ENCODE peak calls at places on chromosomes 3 and 15, in six cellular contexts. V, K, E, A, J and D are unnamed samples.

GRCh38 chr3:13019243-13019701 is 54.0 kb downstream of the IQSEC1 start:
- DNase-seq in V (no peak), K (peak), E (peak), A (peak), J (no peak), D (no peak)

GRCh38 chr3:160968731-160969130 is 136.4 kb downstream of the B3GALNT1 start:
- DNase-seq in V (no peak), K (no peak), E (no peak), A (no peak), J (no peak), D (no peak)

GRCh38 chr3:141266797-141267555 is 35.4 kb downstream of the PXYLP1 start:
- DNase-seq in V (no peak), K (no peak), E (no peak), A (no peak), J (no peak), D (no peak)

GRCh38 chr3:124409650-124410275 is 320.5 kb upstream of the UMPS start:
- DNase-seq in V (no peak), K (no peak), E (no peak), A (no peak), J (no peak), D (no peak)

GRCh38 chr3:49785565-49786356 is 581 bp downstream of the IP6K1 start:
- DNase-seq in V (peak), K (peak), E (peak), A (no peak), J (peak), D (peak)

GRCh38 chr15:84985158-84985557 is 3.5 kb downstream of the PDE8A start:
- DNase-seq in V (no peak), K (no peak), E (no peak), A (no peak), J (no peak), D (no peak)

GRCh38 chr3:15345051-15345607 is 12.7 kb upstream of the SH3BP5 start:
- DNase-seq in V (no peak), K (no peak), E (no peak), A (no peak), J (no peak), D (no peak)

GRCh38 chr3:176814252-176814651 is 383.0 kb downstream of the TBL1XR1 start:
- DNase-seq in V (peak), K (peak), E (peak), A (no peak), J (peak), D (no peak)

GRCh38 chr3:124886168-124887051 is 755 bp downstream of the ITGB5 start:
- DNase-seq in V (peak), K (peak), E (peak), A (peak), J (peak), D (no peak)

GRCh38 chr15:94083467-94083991 is 147.8 kb upstream of the MCTP2 start:
- DNase-seq in V (no peak), K (peak), E (no peak), A (no peak), J (no peak), D (peak)

GRCh38 chr3:27758083-27758482 is 36.0 kb upstream of the EOMES start:
- DNase-seq in V (no peak), K (no peak), E (no peak), A (peak), J (no peak), D (no peak)

GRCh38 chr15:73568881-73569280 is 64.3 kb downstream of the NPTN start:
- DNase-seq in V (no peak), K (no peak), E (no peak), A (no peak), J (no peak), D (no peak)

GRCh38 chr3:69932087-69932486 is 67.4 kb upstream of the SAMMSON start:
- DNase-seq in V (no peak), K (no peak), E (peak), A (no peak), J (no peak), D (no peak)

GRCh38 chr15:89203705-89204273 is 17.6 kb downstream of the RLBP1 start:
- DNase-seq in V (no peak), K (no peak), E (no peak), A (no peak), J (no peak), D (no peak)

GRCh38 chr15:80003171-80003570 is 32.2 kb upstream of the BCL2A1 start:
- DNase-seq in V (no peak), K (no peak), E (no peak), A (peak), J (no peak), D (no peak)

GRCh38 chr3:24351779-24352469 is 142.7 kb downstream of the THRB start:
- DNase-seq in V (peak), K (peak), E (peak), A (no peak), J (no peak), D (no peak)

GRCh38 chr3:190183121-190183520 is 62.4 kb upstream of the P3H2 start:
- DNase-seq in V (no peak), K (no peak), E (no peak), A (no peak), J (no peak), D (peak)

GRCh38 chr3:113771993-113772392 is 25.2 kb downstream of the ATP6V1A start:
- DNase-seq in V (no peak), K (no peak), E (no peak), A (no peak), J (no peak), D (no peak)

GRCh38 chr3:100047455-100048141 is 66.7 kb downstream of the FILIP1L start:
- DNase-seq in V (no peak), K (no peak), E (no peak), A (no peak), J (no peak), D (no peak)

GRCh38 chr3:195558602-195559001 is 15.5 kb upstream of the PPP1R2 start:
- DNase-seq in V (no peak), K (no peak), E (peak), A (no peak), J (peak), D (no peak)

GRCh38 chr3:127210654-127210943 is 17.7 kb downstream of the PRR23E start:
- DNase-seq in V (no peak), K (no peak), E (no peak), A (no peak), J (no peak), D (no peak)

GRCh38 chr3:87397210-87397609 is 120.8 kb upstream of the POU1F1 start:
- DNase-seq in V (no peak), K (no peak), E (no peak), A (no peak), J (no peak), D (no peak)

GRCh38 chr15:29924750-29925149 is 102.5 kb upstream of the TJP1 start:
- DNase-seq in V (no peak), K (no peak), E (no peak), A (no peak), J (peak), D (no peak)

GRCh38 chr3:29331830-29332637 is 51.2 kb downstream of the RBMS3 start:
- DNase-seq in V (no peak), K (no peak), E (no peak), A (no peak), J (no peak), D (no peak)

GRCh38 chr3:65030847-65031463 is 343.2 kb upstream of the ADAMTS9 start:
- DNase-seq in V (no peak), K (no peak), E (peak), A (no peak), J (no peak), D (no peak)

GRCh38 chr3:46406440-46406785 is 453 bp downstream of the CCR5AS start:
- DNase-seq in V (no peak), K (peak), E (peak), A (peak), J (peak), D (no peak)

GRCh38 chr3:188361888-188362287 is 207.9 kb downstream of the LPP start:
- DNase-seq in V (no peak), K (no peak), E (no peak), A (no peak), J (no peak), D (no peak)

GRCh38 chr3:188358787-188359493 is 205.0 kb downstream of the LPP start:
- DNase-seq in V (no peak), K (no peak), E (no peak), A (no peak), J (no peak), D (no peak)

GRCh38 chr3:188360364-188360881 is 206.5 kb downstream of the LPP start:
- DNase-seq in V (no peak), K (no peak), E (no peak), A (no peak), J (no peak), D (no peak)

GRCh38 chr3:188365184-188365583 is 211.2 kb downstream of the LPP start:
- DNase-seq in V (no peak), K (no peak), E (no peak), A (no peak), J (no peak), D (no peak)

DNA sequence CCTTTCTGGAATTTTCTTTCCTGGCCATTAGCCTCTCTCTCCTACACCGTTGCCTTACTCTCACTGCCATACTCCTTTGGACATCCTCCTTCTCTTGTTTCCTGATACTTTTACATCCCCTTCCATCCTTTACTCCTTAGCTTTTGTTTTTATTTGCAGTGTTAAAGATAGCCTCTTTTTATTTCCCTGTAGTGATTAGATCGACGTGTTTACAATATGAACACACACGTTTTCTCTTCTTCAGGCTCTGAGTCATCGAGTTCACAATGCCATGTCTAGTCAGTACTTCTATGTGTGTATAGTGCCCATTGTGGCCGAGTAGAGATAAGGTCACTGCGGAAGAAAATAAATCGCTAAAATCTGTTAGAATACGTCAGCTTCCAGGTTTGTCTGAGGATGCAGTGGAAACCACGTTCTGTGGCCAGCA is 208.5 kb downstream of the LPP start:
- DNase-seq in V (no peak), K (no peak), E (no peak), A (no peak), J (no peak), D (no peak)
- TF ChIP-seq CTCF in V (no peak), K (no peak), E (no peak), A (no peak), J (no peak), D (peak)

GRCh38 chr15:58546066-58546591 is 114.3 kb downstream of the LIPC start:
- DNase-seq in V (peak), K (no peak), E (no peak), A (no peak), J (no peak), D (no peak)

GRCh38 chr15:58545307-58546065 is 113.7 kb downstream of the LIPC start:
- DNase-seq in V (peak), K (no peak), E (peak), A (no peak), J (no peak), D (no peak)

GRCh38 chr15:58548308-58549012 is 116.7 kb downstream of the LIPC start:
- DNase-seq in V (peak), K (no peak), E (no peak), A (no peak), J (no peak), D (no peak)

GRCh38 chr15:58547628-58548307 is 116.0 kb downstream of the LIPC start:
- DNase-seq in V (no peak), K (no peak), E (no peak), A (no peak), J (no peak), D (no peak)

GRCh38 chr15:58546635-58547627 is 115.1 kb downstream of the LIPC start:
- DNase-seq in V (peak), K (no peak), E (peak), A (no peak), J (no peak), D (no peak)
- TF ChIP-seq EP300 in V (no peak), K (no peak), E (peak), A (no peak), J (no peak), D (no peak)

DNA sequence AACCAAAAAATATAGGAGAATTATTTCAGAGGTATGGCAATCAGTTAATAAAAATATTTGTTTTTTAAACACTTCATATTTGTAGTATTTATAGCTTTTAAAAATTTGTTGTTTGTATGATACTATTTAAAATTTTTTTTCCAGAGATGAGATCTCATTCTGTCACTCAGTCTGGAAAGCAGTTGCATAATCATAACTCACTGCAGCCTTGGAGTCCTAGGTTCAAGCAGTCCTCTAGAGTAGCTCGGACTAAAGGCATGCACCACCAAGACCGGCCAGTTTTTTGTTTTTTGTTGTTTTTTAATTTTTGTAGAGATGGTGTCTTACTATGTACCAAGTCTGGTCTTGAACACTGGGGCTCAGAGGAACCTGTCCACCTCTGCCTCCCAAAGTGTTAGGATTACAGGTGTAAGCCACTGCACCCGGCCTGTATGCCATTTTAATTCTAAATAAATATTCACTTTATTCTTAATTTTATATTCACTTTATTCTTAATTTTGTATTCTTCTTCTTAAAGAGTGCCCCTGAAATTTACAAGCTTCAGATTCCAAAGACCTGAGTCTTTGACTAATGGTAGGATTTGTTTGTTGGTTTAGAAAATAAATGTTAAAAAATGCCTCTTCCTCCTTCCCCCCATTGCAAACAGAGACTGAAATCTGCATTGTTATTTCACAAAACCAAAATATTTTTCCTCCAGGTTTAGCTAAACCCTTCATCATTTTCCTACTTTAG is 9.4 kb downstream of the TGFBR2 start:
- DNase-seq in V (no peak), K (no peak), E (no peak), A (no peak), J (no peak), D (no peak)
- TF ChIP-seq POLR2AphosphoS5 in V (no peak), K (no peak), E (no peak), A (no peak), J (no peak), D (no peak)

DNA sequence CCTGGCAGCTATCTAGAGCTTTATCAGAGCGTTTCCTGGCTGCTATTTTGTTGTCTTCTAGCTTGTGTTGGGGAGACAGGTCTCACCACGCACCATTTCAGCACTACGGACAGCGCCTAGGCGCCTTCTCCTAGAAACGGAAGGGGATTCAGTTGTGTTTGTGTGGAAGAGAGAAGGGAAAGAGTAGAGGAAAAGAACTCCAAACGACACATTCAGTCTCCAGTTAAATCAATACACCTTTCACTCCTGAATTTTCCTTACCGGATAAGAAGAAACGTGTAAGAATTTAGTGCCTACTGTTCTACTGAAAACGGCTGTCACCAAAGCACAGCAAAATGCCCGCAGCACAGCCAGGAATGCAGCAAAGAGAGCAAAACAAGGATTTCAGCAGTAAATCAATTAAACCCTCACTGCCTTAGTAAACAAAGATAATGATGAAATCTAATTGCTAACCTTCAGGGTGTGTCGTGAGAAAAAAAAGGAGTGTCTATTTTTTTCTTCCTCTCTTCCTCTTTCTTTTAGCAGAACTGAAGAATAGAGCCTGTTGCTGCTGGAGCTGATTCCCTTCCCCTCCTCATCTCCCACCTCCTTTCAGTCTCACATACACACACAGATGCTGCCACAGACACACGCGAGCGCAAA is 412 bp upstream of the CTXN2 start:
- DNase-seq in V (peak), K (no peak), E (peak), A (no peak), J (peak), D (no peak)
- TF ChIP-seq CTCF in V (no peak), K (no peak), E (no peak), A (no peak), J (no peak), D (no peak)

DNA sequence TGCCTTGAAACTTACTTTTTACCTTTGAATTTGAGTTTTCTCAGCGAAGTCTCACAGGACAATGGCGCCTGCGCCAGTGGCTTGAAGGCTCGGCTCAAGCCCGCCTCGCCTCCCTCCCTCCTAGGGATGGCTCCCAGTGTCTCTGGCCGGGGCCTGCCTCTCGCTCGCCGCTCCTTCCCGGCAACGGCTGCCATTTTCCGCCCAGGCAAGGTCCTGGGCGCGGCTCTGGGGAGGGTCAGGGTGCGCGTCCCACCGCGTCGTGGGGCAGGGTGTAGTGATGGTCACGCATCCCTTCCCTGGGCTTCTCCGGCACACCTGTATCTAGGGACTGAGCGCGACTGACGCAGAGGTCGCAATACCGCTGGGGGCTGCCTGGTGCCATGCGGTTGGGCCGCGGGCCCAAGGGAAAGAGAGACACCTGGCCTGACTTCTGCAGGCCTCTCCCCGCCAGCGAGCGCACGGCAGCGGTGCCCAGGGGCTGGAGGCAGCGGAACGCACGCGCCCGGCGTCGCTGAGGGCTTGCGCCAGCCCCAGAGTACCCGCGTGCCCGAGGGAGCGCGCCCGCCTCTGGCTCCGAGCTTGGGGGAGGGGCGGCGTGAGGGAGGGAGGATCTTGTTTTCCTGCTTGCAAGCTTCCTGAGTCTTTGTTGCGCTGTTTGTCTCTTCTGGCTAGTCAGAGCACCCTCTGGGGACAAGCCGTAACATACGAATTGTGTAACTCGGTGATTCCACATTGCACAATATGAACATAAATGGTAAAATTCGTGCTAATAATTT is 20.7 kb upstream of the FEM1B start:
- DNase-seq in V (peak), K (peak), E (no peak), A (peak), J (peak), D (no peak)
- TF ChIP-seq EP300 in V (no peak), K (no peak), E (no peak), A (no peak), J (no peak), D (no peak)

DNA sequence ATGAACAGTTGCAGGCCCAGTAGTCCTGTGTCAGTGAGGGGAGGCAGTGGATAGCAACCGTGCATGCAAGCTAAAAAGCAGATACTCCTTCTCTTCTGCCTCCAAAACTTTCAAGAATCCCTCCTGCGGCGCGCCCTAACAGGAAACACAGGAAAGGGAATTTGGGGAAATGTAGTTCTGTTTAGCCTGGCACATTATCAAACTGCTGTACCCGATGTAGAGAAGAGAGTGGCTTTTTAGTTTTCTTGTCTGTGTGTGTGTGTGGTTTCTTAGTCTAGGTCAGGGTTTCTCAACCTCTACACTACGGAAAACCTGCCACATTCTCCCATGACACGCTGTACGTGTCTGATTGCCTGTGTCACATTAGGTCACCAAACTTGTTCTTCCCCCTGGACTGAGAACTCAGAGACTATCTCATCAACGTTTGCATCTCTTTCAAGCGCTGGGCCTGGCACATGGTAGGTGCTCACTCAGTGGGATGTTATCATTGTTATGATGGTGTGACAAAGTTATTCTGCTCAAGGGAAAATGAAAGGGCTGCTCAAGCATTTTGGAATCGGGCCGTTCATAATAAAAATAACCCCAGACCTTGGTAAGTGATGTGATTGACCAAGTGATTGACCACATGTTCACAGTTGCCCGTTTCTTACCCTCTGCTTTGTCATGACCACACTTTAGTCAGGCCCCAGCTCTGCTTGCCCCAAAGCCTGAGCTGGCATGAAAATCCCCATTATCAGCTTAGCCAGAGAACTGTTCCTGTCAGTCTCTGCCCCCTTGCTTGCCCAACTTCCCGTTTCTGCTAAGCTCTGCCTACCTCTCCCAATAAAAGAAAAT is 33.2 kb downstream of the TM4SF4 start:
- DNase-seq in V (no peak), K (no peak), E (no peak), A (no peak), J (peak), D (no peak)
- TF ChIP-seq POLR2AphosphoS5 in V (no peak), K (no peak), E (no peak), A (no peak), J (no peak), D (no peak)

GRCh38 chr3:97138914-97139541 is 324.6 kb downstream of the EPHA6 start:
- DNase-seq in V (no peak), K (peak), E (peak), A (no peak), J (no peak), D (no peak)
- TF ChIP-seq CTCF in V (no peak), K (no peak), E (no peak), A (no peak), J (no peak), D (no peak)